ENCODE peak calls at places on chromosomes 2 and 18, in eight cellular contexts. O is GM06990; S is NK-92 treated with Interleukin-12 subunit alpha and Interleukin-12 subunit beta, amount 100 ng/mL, for 24 hours; A is amniotic stem cell; L is NCI-H460; E is AG09309; Q is hippocampal formation; G is GM04503. T is an unnamed sample.

GRCh38 chr2:113602869-113603466 is 24.1 kb upstream of the RABL2A start:
- DNase-seq in O (no peak), S (no peak), A (no peak), L (no peak), E (no peak), Q (no peak), G (no peak), T (no peak)

GRCh38 chr2:188293601-188294482 is 2.2 kb downstream of the GULP1 start:
- DNase-seq in O (no peak), S (no peak), A (peak), L (peak), E (no peak), Q (peak), G (no peak), T (peak)

GRCh38 chr2:18413794-18414396 is 146.6 kb downstream of the RDH14 start:
- DNase-seq in O (no peak), S (no peak), A (peak), L (peak), E (peak), Q (no peak), G (peak), T (no peak)

GRCh38 chr2:36357506-36358316 is 2.1 kb downstream of the CRIM1 start:
- DNase-seq in O (peak), S (no peak), A (peak), L (peak), E (no peak), Q (peak), G (no peak), T (no peak)

GRCh38 chr2:1651131-1652066 is 92.9 kb downstream of the PXDN start:
- DNase-seq in O (no peak), S (no peak), A (no peak), L (no peak), E (no peak), Q (no peak), G (no peak), T (no peak)

GRCh38 chr2:120398961-120399888 is 53.3 kb downstream of the INHBB start:
- DNase-seq in O (no peak), S (no peak), A (no peak), L (no peak), E (no peak), Q (no peak), G (no peak), T (no peak)

GRCh38 chr18:58962331-58962730 is 97.7 kb downstream of the ZNF532 start:
- DNase-seq in O (no peak), S (no peak), A (no peak), L (no peak), E (no peak), Q (no peak), G (no peak), T (no peak)

GRCh38 chr2:141021109-141021508 is 1109.7 kb downstream of the LRP1B start:
- DNase-seq in O (no peak), S (no peak), A (peak), L (peak), E (peak), Q (no peak), G (peak), T (peak)

GRCh38 chr2:127664065-127664894 is 11.1 kb downstream of the LIMS2 start:
- DNase-seq in O (no peak), S (no peak), A (no peak), L (no peak), E (no peak), Q (no peak), G (no peak), T (no peak)

GRCh38 chr18:75548353-75548752 is 120.8 kb upstream of the SMIM21 start:
- DNase-seq in O (no peak), S (no peak), A (no peak), L (no peak), E (no peak), Q (no peak), G (no peak), T (no peak)

GRCh38 chr2:172065086-172065485 is 20.2 kb upstream of the DLX1 start:
- DNase-seq in O (no peak), S (no peak), A (no peak), L (no peak), E (no peak), Q (no peak), G (no peak), T (no peak)

GRCh38 chr18:9366126-9366714 is 31.6 kb downstream of the TWSG1 start:
- DNase-seq in O (no peak), S (no peak), A (no peak), L (peak), E (peak), Q (peak), G (no peak), T (no peak)

GRCh38 chr2:176163655-176164021 is 6.5 kb downstream of the HOXD3 start:
- DNase-seq in O (no peak), S (no peak), A (no peak), L (no peak), E (no peak), Q (no peak), G (no peak), T (no peak)

GRCh38 chr2:238220892-238221521 is 17.5 kb upstream of the ILKAP start:
- DNase-seq in O (no peak), S (no peak), A (no peak), L (no peak), E (no peak), Q (peak), G (no peak), T (no peak)

GRCh38 chr2:141493936-141494335 is 636.9 kb downstream of the LRP1B start:
- DNase-seq in O (no peak), S (no peak), A (no peak), L (no peak), E (no peak), Q (no peak), G (no peak), T (no peak)

GRCh38 chr2:48508461-48509124 is 21.4 kb upstream of the STON1 start:
- DNase-seq in O (no peak), S (no peak), A (peak), L (peak), E (no peak), Q (no peak), G (peak), T (no peak)

GRCh38 chr2:29228276-29228675 is 113.1 kb downstream of the CLIP4 start:
- DNase-seq in O (no peak), S (no peak), A (no peak), L (no peak), E (no peak), Q (no peak), G (no peak), T (no peak)

GRCh38 chr18:75757951-75758350 is 330.4 kb upstream of the SMIM21 start:
- DNase-seq in O (no peak), S (no peak), A (no peak), L (no peak), E (no peak), Q (no peak), G (no peak), T (no peak)

GRCh38 chr2:204282525-204282924 is 262.8 kb upstream of the PARD3B start:
- DNase-seq in O (no peak), S (no peak), A (no peak), L (no peak), E (no peak), Q (no peak), G (no peak), T (no peak)

GRCh38 chr18:49185636-49186035 is 234.9 kb upstream of the SMAD7 start:
- DNase-seq in O (no peak), S (no peak), A (no peak), L (no peak), E (no peak), Q (no peak), G (no peak), T (no peak)

GRCh38 chr2:188721784-188722183 is 252.4 kb upstream of the COL3A1 start:
- DNase-seq in O (no peak), S (no peak), A (no peak), L (no peak), E (no peak), Q (no peak), G (no peak), T (no peak)

GRCh38 chr2:97005353-97005752 is 19.0 kb upstream of the FAM178B start:
- DNase-seq in O (no peak), S (no peak), A (no peak), L (no peak), E (no peak), Q (no peak), G (no peak), T (no peak)

GRCh38 chr18:76351961-76352581 is 143.0 kb downstream of the ZNF516 start:
- DNase-seq in O (no peak), S (no peak), A (peak), L (peak), E (peak), Q (no peak), G (peak), T (peak)

GRCh38 chr2:46117994-46118393 is 179.2 kb upstream of the EPAS1 start:
- DNase-seq in O (no peak), S (no peak), A (no peak), L (no peak), E (no peak), Q (no peak), G (no peak), T (no peak)

GRCh38 chr2:101500860-101501259 is 25.9 kb upstream of the RFX8 start:
- DNase-seq in O (no peak), S (no peak), A (no peak), L (no peak), E (no peak), Q (no peak), G (no peak), T (no peak)

GRCh38 chr2:210593166-210593565 is 36.8 kb downstream of the CPS1 start:
- DNase-seq in O (no peak), S (no peak), A (no peak), L (no peak), E (no peak), Q (no peak), G (no peak), T (no peak)

GRCh38 chr2:109728809-109729208 is 65.3 kb upstream of the RGPD5 start:
- DNase-seq in O (peak), S (no peak), A (no peak), L (no peak), E (no peak), Q (no peak), G (no peak), T (no peak)

GRCh38 chr2:26424211-26424610 is 22.5 kb downstream of the DRC1 start:
- DNase-seq in O (no peak), S (no peak), A (no peak), L (no peak), E (no peak), Q (no peak), G (no peak), T (no peak)

GRCh38 chr2:120393456-120393855 is 47.5 kb downstream of the INHBB start:
- DNase-seq in O (no peak), S (no peak), A (no peak), L (no peak), E (no peak), Q (no peak), G (no peak), T (no peak)

GRCh38 chr2:111669928-111670695 is 213.9 kb downstream of the ANAPC1 start:
- DNase-seq in O (no peak), S (no peak), A (no peak), L (no peak), E (no peak), Q (no peak), G (no peak), T (no peak)

GRCh38 chr18:715626-716025 is 3.2 kb upstream of the ENOSF1 start:
- DNase-seq in O (no peak), S (no peak), A (peak), L (no peak), E (peak), Q (no peak), G (peak), T (peak)

GRCh38 chr2:67311536-67311935 is 85.6 kb upstream of the ETAA1 start:
- DNase-seq in O (no peak), S (no peak), A (no peak), L (no peak), E (peak), Q (no peak), G (peak), T (no peak)

GRCh38 chr2:229914182-229914581 is 7.6 kb downstream of the TRIP12 start:
- DNase-seq in O (no peak), S (no peak), A (no peak), L (no peak), E (no peak), Q (no peak), G (no peak), T (no peak)

GRCh38 chr2:36549063-36549662 is 48.8 kb downstream of the FEZ2 start:
- DNase-seq in O (no peak), S (no peak), A (no peak), L (no peak), E (no peak), Q (no peak), G (no peak), T (no peak)

GRCh38 chr2:209062210-209062609 is 361.6 kb upstream of the MAP2 start:
- DNase-seq in O (no peak), S (no peak), A (no peak), L (no peak), E (no peak), Q (no peak), G (no peak), T (no peak)

GRCh38 chr2:149715005-149715592 is 127.5 kb upstream of the MMADHC start:
- DNase-seq in O (no peak), S (no peak), A (no peak), L (peak), E (peak), Q (no peak), G (no peak), T (no peak)

GRCh38 chr2:232377841-232378734 is 463 bp upstream of the ALPP start:
- DNase-seq in O (no peak), S (no peak), A (no peak), L (no peak), E (no peak), Q (no peak), G (no peak), T (no peak)